ENCODE peak calls at places on chromosome 16, in four cellular contexts. U is heart right ventricle, B is stomach, G is mesendoderm. E is an unnamed sample. For H3K4me1, the result is how much of the 10 kb centered on the place peaks cover.

GRCh38 chr16:89322381-89323119 is 105.0 kb downstream of the ZNF778 start:
- DNase-seq in B (no peak), G (peak), U (no peak), E (no peak)

GRCh38 chr16:14377326-14377725 is 252.7 kb downstream of the PARN start:
- DNase-seq in U (no peak), G (no peak), B (no peak), E (no peak)

GRCh38 chr16:70735141-70735979 is 49.5 kb upstream of the MTSS2 start:
- DNase-seq in G (peak), U (no peak), B (no peak), E (no peak)

GRCh38 chr16:24610421-24610765 is 71.0 kb downstream of the RBBP6 start:
- DNase-seq in B (no peak), U (peak), G (peak), E (no peak)

GRCh38 chr16:72066747-72067146 is 3.7 kb downstream of the HPR start:
- DNase-seq in B (no peak), U (no peak), G (peak), E (peak)

GRCh38 chr16:56202036-56202435 is 10.7 kb downstream of the GNAO1 start:
- DNase-seq in U (no peak), G (no peak), B (peak), E (no peak)

GRCh38 chr16:489606-490005 is 37.9 kb upstream of the CAPN15 start:
- DNase-seq in B (no peak), U (no peak), G (no peak), E (no peak)

GRCh38 chr16:72124761-72125634 is 31.4 kb downstream of the DHX38 start:
- DNase-seq in B (peak), G (peak), U (peak), E (peak)

GRCh38 chr16:3655030-3655790 is 719 bp downstream of the DNASE1 start:
- DNase-seq in G (no peak), U (no peak), B (no peak), E (no peak)

GRCh38 chr16:2142942-2143868 is 5.2 kb upstream of the RAB26 start:
- DNase-seq in B (no peak), U (no peak), G (no peak), E (no peak)

GRCh38 chr16:68751160-68751559 is 14.1 kb downstream of the CDH1 start:
- DNase-seq in U (no peak), G (no peak), B (no peak), E (no peak)
- H3K4me1 ChIP-seq in U (under half), G (under half), B (under half), E (under half)

GRCh38 chr16:22687031-22687530 is 126.9 kb upstream of the HS3ST2 start:
- DNase-seq in U (no peak), G (no peak), B (no peak), E (no peak)

GRCh38 chr16:22692034-22692433 is 121.9 kb upstream of the HS3ST2 start:
- DNase-seq in U (no peak), B (no peak), G (no peak), E (no peak)

GRCh38 chr16:22685162-22685830 is 128.7 kb upstream of the HS3ST2 start:
- DNase-seq in B (no peak), U (no peak), G (no peak), E (no peak)

GRCh38 chr16:22688463-22688862 is 125.5 kb upstream of the HS3ST2 start:
- DNase-seq in G (no peak), B (no peak), U (no peak), E (no peak)

DNA sequence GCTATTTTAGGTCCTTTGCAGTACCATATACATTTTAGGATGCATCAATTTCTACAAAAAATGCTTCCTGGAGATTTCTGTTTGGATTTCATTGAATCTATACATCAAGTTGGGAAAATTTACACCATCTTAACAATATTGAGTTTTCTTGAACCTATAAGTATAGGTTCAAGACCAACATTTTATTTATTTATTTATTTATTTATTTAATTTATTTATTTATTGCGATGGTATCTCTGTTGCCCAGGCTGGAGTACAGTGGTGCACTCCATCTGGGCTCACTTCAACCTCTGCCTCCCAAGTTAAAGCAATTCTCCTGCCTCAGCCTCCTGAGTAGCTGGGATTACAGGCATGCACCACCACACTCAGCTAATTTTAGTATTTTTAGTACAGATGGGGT is 125.0 kb upstream of the HS3ST2 start:
- DNase-seq in G (no peak), U (no peak), B (no peak), E (no peak)
- H3K27ac ChIP-seq in G (no peak), U (no peak), B (no peak), E (no peak)

DNA sequence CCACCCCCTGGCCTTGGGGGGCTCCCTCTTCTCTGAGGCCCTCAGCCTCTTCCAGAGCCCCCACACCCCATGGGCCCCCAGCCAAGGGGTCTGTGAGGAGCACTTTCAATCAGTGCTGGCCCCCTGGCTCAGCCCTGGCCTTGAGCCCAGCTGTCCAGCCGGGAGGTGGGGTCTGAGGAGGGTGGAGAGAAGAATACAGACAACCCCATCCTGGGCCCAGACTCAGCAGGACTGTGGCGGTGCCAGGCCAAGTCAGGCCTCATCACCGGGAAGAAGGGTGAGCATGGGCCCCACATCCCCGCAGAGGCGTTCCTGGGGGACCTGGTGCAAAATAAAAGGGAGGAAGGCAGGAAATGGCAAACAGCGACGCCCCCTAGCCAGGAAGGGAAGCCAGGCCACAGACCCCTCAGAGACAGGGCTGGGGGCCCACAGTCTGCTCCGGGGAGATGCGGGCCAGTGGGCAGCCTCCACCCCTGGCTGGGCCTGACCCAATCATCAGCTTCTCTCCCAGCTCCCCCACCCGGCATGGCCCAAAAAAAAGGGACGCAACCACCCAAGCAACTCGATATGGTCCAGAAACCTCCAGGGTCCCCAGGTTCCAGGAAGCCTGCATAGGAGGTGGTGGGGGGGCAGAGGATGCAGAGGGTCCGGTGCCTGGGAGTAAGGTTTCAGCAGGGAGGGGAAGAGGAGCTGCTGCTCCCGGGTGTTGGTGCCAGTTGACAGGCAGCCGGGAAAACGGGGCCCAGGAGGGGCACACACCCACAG is 20.6 kb downstream of the ZNF423 start:
- DNase-seq in G (no peak), B (no peak), U (peak), E (no peak)
- H3K4me1 ChIP-seq in G (under half), B (under half), U (half or more), E (under half)

GRCh38 chr16:81455720-81456494 is 11.3 kb downstream of the CMIP start:
- DNase-seq in U (no peak), G (no peak), B (no peak), E (no peak)
- H3K27ac ChIP-seq in U (no peak), G (no peak), B (no peak), E (no peak)

GRCh38 chr16:85238233-85238647 is 126.0 kb upstream of the CIBAR2 start:
- DNase-seq in U (peak), B (peak), G (peak), E (no peak)

GRCh38 chr16:85237817-85238216 is 125.5 kb upstream of the CIBAR2 start:
- DNase-seq in G (no peak), U (no peak), B (no peak), E (no peak)

GRCh38 chr16:85233520-85233919 is 121.2 kb upstream of the CIBAR2 start:
- DNase-seq in B (no peak), G (no peak), U (no peak), E (no peak)

GRCh38 chr16:85234310-85235235 is 122.3 kb upstream of the CIBAR2 start:
- DNase-seq in B (peak), G (peak), U (peak), E (no peak)

DNA sequence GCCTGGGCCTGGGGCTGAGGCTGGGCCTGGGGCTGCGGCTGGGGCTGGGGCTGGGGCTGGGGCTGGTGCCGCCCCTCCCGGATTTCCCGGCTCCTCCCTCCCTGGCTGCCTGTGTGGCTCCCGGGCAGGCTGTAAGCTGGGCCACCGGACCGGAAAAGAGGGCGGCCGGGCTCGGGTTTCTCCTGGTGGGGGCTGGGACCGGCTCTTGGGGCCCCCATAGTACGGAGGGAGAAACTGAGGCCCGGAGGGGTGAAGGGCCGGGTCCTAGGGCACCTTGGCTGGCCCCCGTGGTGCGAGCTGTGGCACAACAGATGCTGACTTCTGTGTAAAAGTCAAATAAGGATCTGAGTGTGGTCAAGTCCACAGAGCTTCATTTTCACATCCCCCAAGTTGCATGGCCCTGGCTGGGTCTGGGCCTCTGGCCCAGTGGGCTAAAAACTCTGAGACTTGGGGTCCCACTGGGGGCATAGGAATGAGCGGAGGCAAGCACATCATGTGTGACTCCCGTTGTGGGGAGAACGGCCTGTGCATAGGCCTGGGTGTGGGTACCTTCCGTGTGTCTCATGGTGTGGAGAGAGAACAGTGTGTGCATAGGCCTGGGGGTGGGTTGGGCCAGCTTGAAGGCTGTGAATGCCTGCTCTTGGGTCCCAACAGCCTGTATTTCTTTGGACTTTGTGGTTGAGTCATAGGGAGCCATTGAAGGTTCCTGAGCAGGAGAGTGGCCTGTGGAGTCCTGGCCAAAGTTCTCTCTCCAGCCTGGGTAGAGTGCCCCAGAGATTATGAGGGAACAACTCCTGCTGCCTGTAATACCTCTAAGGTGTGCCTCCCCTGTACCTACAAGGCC is 123.9 kb upstream of the CIBAR2 start:
- DNase-seq in U (no peak), B (peak), G (no peak), E (no peak)
- H3K4me1 ChIP-seq in U (under half), B (under half), G (under half), E (under half)

GRCh38 chr16:27339180-27339579 is 25.4 kb downstream of the IL4R start:
- DNase-seq in B (no peak), G (no peak), U (no peak), E (no peak)

GRCh38 chr16:27344707-27345106 is 30.9 kb downstream of the IL4R start:
- DNase-seq in G (no peak), U (no peak), B (no peak), E (no peak)

GRCh38 chr16:27341549-27341948 is 27.8 kb downstream of the IL4R start:
- DNase-seq in U (no peak), B (no peak), G (no peak), E (no peak)

GRCh38 chr16:27340654-27341053 is 26.9 kb downstream of the IL4R start:
- DNase-seq in U (no peak), G (no peak), B (no peak), E (no peak)

GRCh38 chr16:27341971-27342370 is 28.2 kb downstream of the IL4R start:
- DNase-seq in B (no peak), U (no peak), G (no peak), E (no peak)
- H3K27ac ChIP-seq in B (no peak), U (no peak), G (no peak), E (no peak)

GRCh38 chr16:57528499-57529323 is 7.7 kb downstream of the CCDC102A start:
- DNase-seq in G (peak), B (peak), U (no peak), E (no peak)
- H3K4me1 ChIP-seq in G (under half), B (under half), U (under half), E (under half)

E was measured in CD4-positive, CD25-positive, alpha-beta regulatory T cell.